ENCODE peak calls at places on chromosomes 6 and 20, in five cellular contexts. One of them, this sample, is unnamed.

GRCh38 chr20:47334022-47334551 is 22.4 kb downstream of the ZMYND8 start:
- DNase-seq in stimulated activated CD4-positive, alpha-beta T cell treated with anti-CD3 and anti-CD28 coated beads, Interleukin-4, amount 100 ng/mL, for 48 hours: no peak
- DNase-seq in DMS53: peak; percentile 30
- DNase-seq in lower leg skin: peak; percentile 77
- DNase-seq in astrocyte of the spinal cord: peak; percentile 96
- DNase-seq in this sample: no peak

GRCh38 chr6:86871681-86872080 is 65.6 kb upstream of the HTR1E start:
- DNase-seq in lower leg skin: no peak
- DNase-seq in DMS53: peak; percentile 69
- DNase-seq in astrocyte of the spinal cord: no peak
- DNase-seq in stimulated activated CD4-positive, alpha-beta T cell treated with anti-CD3 and anti-CD28 coated beads, Interleukin-4, amount 100 ng/mL, for 48 hours: no peak
- DNase-seq in this sample: no peak

GRCh38 chr6:87921034-87921433 is 126.6 kb upstream of the SPACA1 start:
- DNase-seq in lower leg skin: no peak
- DNase-seq in DMS53: no peak
- DNase-seq in astrocyte of the spinal cord: no peak
- DNase-seq in stimulated activated CD4-positive, alpha-beta T cell treated with anti-CD3 and anti-CD28 coated beads, Interleukin-4, amount 100 ng/mL, for 48 hours: no peak
- DNase-seq in this sample: no peak

GRCh38 chr6:124056884-124057283 is 253.2 kb downstream of the NKAIN2 start:
- DNase-seq in astrocyte of the spinal cord: no peak
- DNase-seq in stimulated activated CD4-positive, alpha-beta T cell treated with anti-CD3 and anti-CD28 coated beads, Interleukin-4, amount 100 ng/mL, for 48 hours: no peak
- DNase-seq in lower leg skin: no peak
- DNase-seq in DMS53: peak; percentile 2
- DNase-seq in this sample: peak; percentile 92

GRCh38 chr6:144468709-144469108 is 183.6 kb downstream of the UTRN start:
- DNase-seq in DMS53: no peak
- DNase-seq in stimulated activated CD4-positive, alpha-beta T cell treated with anti-CD3 and anti-CD28 coated beads, Interleukin-4, amount 100 ng/mL, for 48 hours: no peak
- DNase-seq in astrocyte of the spinal cord: no peak
- DNase-seq in lower leg skin: no peak
- DNase-seq in this sample: no peak

GRCh38 chr6:28727559-28728211 is 196.1 kb downstream of the TRIM27 start:
- DNase-seq in stimulated activated CD4-positive, alpha-beta T cell treated with anti-CD3 and anti-CD28 coated beads, Interleukin-4, amount 100 ng/mL, for 48 hours: no peak
- DNase-seq in astrocyte of the spinal cord: no peak
- DNase-seq in lower leg skin: no peak
- DNase-seq in DMS53: no peak
- DNase-seq in this sample: no peak

GRCh38 chr6:87196275-87196842 is 41.0 kb downstream of the ZNF292 start:
- DNase-seq in stimulated activated CD4-positive, alpha-beta T cell treated with anti-CD3 and anti-CD28 coated beads, Interleukin-4, amount 100 ng/mL, for 48 hours: no peak
- DNase-seq in DMS53: no peak
- DNase-seq in astrocyte of the spinal cord: peak; percentile 7
- DNase-seq in lower leg skin: no peak
- DNase-seq in this sample: no peak

GRCh38 chr20:51487525-51488279 is 54.8 kb downstream of the NFATC2 start:
- DNase-seq in DMS53: no peak
- DNase-seq in astrocyte of the spinal cord: peak; percentile 90
- DNase-seq in lower leg skin: no peak
- DNase-seq in stimulated activated CD4-positive, alpha-beta T cell treated with anti-CD3 and anti-CD28 coated beads, Interleukin-4, amount 100 ng/mL, for 48 hours: no peak
- DNase-seq in this sample: no peak

GRCh38 chr20:3067139-3068009 is 4.0 kb upstream of the OXT start:
- DNase-seq in stimulated activated CD4-positive, alpha-beta T cell treated with anti-CD3 and anti-CD28 coated beads, Interleukin-4, amount 100 ng/mL, for 48 hours: no peak
- DNase-seq in astrocyte of the spinal cord: no peak
- DNase-seq in DMS53: no peak
- DNase-seq in lower leg skin: no peak
- DNase-seq in this sample: no peak

GRCh38 chr20:63641792-63642517 is 11.3 kb downstream of the STMN3 start:
- DNase-seq in stimulated activated CD4-positive, alpha-beta T cell treated with anti-CD3 and anti-CD28 coated beads, Interleukin-4, amount 100 ng/mL, for 48 hours: peak; percentile 99
- DNase-seq in DMS53: peak; percentile 97
- DNase-seq in astrocyte of the spinal cord: peak; percentile 67
- DNase-seq in lower leg skin: peak; percentile 85
- DNase-seq in this sample: peak; percentile 95

GRCh38 chr6:122651604-122652003 is 41.4 kb downstream of the PKIB start:
- DNase-seq in DMS53: no peak
- DNase-seq in astrocyte of the spinal cord: peak; percentile 65
- DNase-seq in stimulated activated CD4-positive, alpha-beta T cell treated with anti-CD3 and anti-CD28 coated beads, Interleukin-4, amount 100 ng/mL, for 48 hours: no peak
- DNase-seq in lower leg skin: no peak
- DNase-seq in this sample: no peak

GRCh38 chr6:36337814-36338213 is 1.1 kb upstream of the BNIP5 start:
- DNase-seq in stimulated activated CD4-positive, alpha-beta T cell treated with anti-CD3 and anti-CD28 coated beads, Interleukin-4, amount 100 ng/mL, for 48 hours: no peak
- DNase-seq in DMS53: peak; percentile 45
- DNase-seq in astrocyte of the spinal cord: no peak
- DNase-seq in lower leg skin: no peak
- DNase-seq in this sample: no peak

GRCh38 chr20:3238616-3239025 is 369 bp downstream of the SLC4A11 start:
- DNase-seq in stimulated activated CD4-positive, alpha-beta T cell treated with anti-CD3 and anti-CD28 coated beads, Interleukin-4, amount 100 ng/mL, for 48 hours: peak; percentile 38
- DNase-seq in astrocyte of the spinal cord: no peak
- DNase-seq in lower leg skin: no peak
- DNase-seq in DMS53: peak; percentile 76
- DNase-seq in this sample: peak; percentile 28

GRCh38 chr20:18678599-18678998 is 90.7 kb downstream of the DTD1 start:
- DNase-seq in lower leg skin: no peak
- DNase-seq in astrocyte of the spinal cord: no peak
- DNase-seq in DMS53: no peak
- DNase-seq in stimulated activated CD4-positive, alpha-beta T cell treated with anti-CD3 and anti-CD28 coated beads, Interleukin-4, amount 100 ng/mL, for 48 hours: no peak
- DNase-seq in this sample: no peak

GRCh38 chr20:52434453-52434852 is 242.9 kb upstream of the ZFP64 start:
- DNase-seq in lower leg skin: no peak
- DNase-seq in astrocyte of the spinal cord: no peak
- DNase-seq in DMS53: no peak
- DNase-seq in stimulated activated CD4-positive, alpha-beta T cell treated with anti-CD3 and anti-CD28 coated beads, Interleukin-4, amount 100 ng/mL, for 48 hours: no peak
- DNase-seq in this sample: no peak

GRCh38 chr6:35640017-35640664 is 48.6 kb downstream of the FKBP5 start:
- DNase-seq in DMS53: no peak
- DNase-seq in stimulated activated CD4-positive, alpha-beta T cell treated with anti-CD3 and anti-CD28 coated beads, Interleukin-4, amount 100 ng/mL, for 48 hours: no peak
- DNase-seq in lower leg skin: no peak
- DNase-seq in astrocyte of the spinal cord: no peak
- DNase-seq in this sample: no peak

GRCh38 chr20:62119591-62120364 is 2.5 kb upstream of the LSM14B start:
- DNase-seq in astrocyte of the spinal cord: no peak
- DNase-seq in stimulated activated CD4-positive, alpha-beta T cell treated with anti-CD3 and anti-CD28 coated beads, Interleukin-4, amount 100 ng/mL, for 48 hours: no peak
- DNase-seq in DMS53: peak; percentile 26
- DNase-seq in lower leg skin: no peak
- DNase-seq in this sample: no peak

GRCh38 chr20:49668181-49668877 is 45.3 kb downstream of the B4GALT5 start:
- DNase-seq in DMS53: no peak
- DNase-seq in astrocyte of the spinal cord: no peak
- DNase-seq in stimulated activated CD4-positive, alpha-beta T cell treated with anti-CD3 and anti-CD28 coated beads, Interleukin-4, amount 100 ng/mL, for 48 hours: peak; percentile 35
- DNase-seq in lower leg skin: no peak
- DNase-seq in this sample: no peak

GRCh38 chr6:15509335-15509933 is 153.4 kb downstream of the DTNBP1 start:
- DNase-seq in stimulated activated CD4-positive, alpha-beta T cell treated with anti-CD3 and anti-CD28 coated beads, Interleukin-4, amount 100 ng/mL, for 48 hours: no peak
- DNase-seq in DMS53: no peak
- DNase-seq in lower leg skin: no peak
- DNase-seq in astrocyte of the spinal cord: no peak
- DNase-seq in this sample: no peak

GRCh38 chr20:13831476-13831875 is 46.6 kb downstream of the NDUFAF5 start:
- DNase-seq in lower leg skin: no peak
- DNase-seq in astrocyte of the spinal cord: no peak
- DNase-seq in stimulated activated CD4-positive, alpha-beta T cell treated with anti-CD3 and anti-CD28 coated beads, Interleukin-4, amount 100 ng/mL, for 48 hours: no peak
- DNase-seq in DMS53: no peak
- DNase-seq in this sample: no peak

GRCh38 chr6:73362358-73362757 is at the start of gene KHDC3L:
- DNase-seq in DMS53: no peak
- DNase-seq in astrocyte of the spinal cord: no peak
- DNase-seq in lower leg skin: no peak
- DNase-seq in stimulated activated CD4-positive, alpha-beta T cell treated with anti-CD3 and anti-CD28 coated beads, Interleukin-4, amount 100 ng/mL, for 48 hours: no peak
- DNase-seq in this sample: no peak

GRCh38 chr20:22312744-22313346 is 271.5 kb downstream of the FOXA2 start:
- DNase-seq in lower leg skin: no peak
- DNase-seq in astrocyte of the spinal cord: peak; percentile 25
- DNase-seq in DMS53: peak; percentile 70
- DNase-seq in stimulated activated CD4-positive, alpha-beta T cell treated with anti-CD3 and anti-CD28 coated beads, Interleukin-4, amount 100 ng/mL, for 48 hours: no peak
- DNase-seq in this sample: peak; percentile 21

GRCh38 chr20:4112490-4113420 is 97.4 kb upstream of the RNF24 start:
- DNase-seq in astrocyte of the spinal cord: peak; percentile 75
- DNase-seq in lower leg skin: no peak
- DNase-seq in stimulated activated CD4-positive, alpha-beta T cell treated with anti-CD3 and anti-CD28 coated beads, Interleukin-4, amount 100 ng/mL, for 48 hours: no peak
- DNase-seq in DMS53: no peak
- DNase-seq in this sample: no peak

GRCh38 chr6:42128460-42129359 is 13.7 kb downstream of the C6orf132 start:
- DNase-seq in astrocyte of the spinal cord: no peak
- DNase-seq in stimulated activated CD4-positive, alpha-beta T cell treated with anti-CD3 and anti-CD28 coated beads, Interleukin-4, amount 100 ng/mL, for 48 hours: no peak
- DNase-seq in lower leg skin: no peak
- DNase-seq in DMS53: no peak
- DNase-seq in this sample: no peak

GRCh38 chr20:1075564-1075963 is 42.8 kb upstream of the PSMF1 start:
- DNase-seq in DMS53: peak; percentile 17
- DNase-seq in astrocyte of the spinal cord: no peak
- DNase-seq in lower leg skin: no peak
- DNase-seq in stimulated activated CD4-positive, alpha-beta T cell treated with anti-CD3 and anti-CD28 coated beads, Interleukin-4, amount 100 ng/mL, for 48 hours: no peak
- DNase-seq in this sample: no peak

GRCh38 chr6:84358581-84358980 is 131.1 kb upstream of the CEP162 start:
- DNase-seq in stimulated activated CD4-positive, alpha-beta T cell treated with anti-CD3 and anti-CD28 coated beads, Interleukin-4, amount 100 ng/mL, for 48 hours: no peak
- DNase-seq in DMS53: no peak
- DNase-seq in astrocyte of the spinal cord: no peak
- DNase-seq in lower leg skin: no peak
- DNase-seq in this sample: no peak

GRCh38 chr6:83442752-83443151 is 11.9 kb upstream of the ME1 start:
- DNase-seq in lower leg skin: no peak
- DNase-seq in stimulated activated CD4-positive, alpha-beta T cell treated with anti-CD3 and anti-CD28 coated beads, Interleukin-4, amount 100 ng/mL, for 48 hours: no peak
- DNase-seq in DMS53: no peak
- DNase-seq in astrocyte of the spinal cord: peak; percentile 44
- DNase-seq in this sample: no peak